ENCODE peak calls at places on chromosomes 6 and 20, in ten cellular contexts. One of them, this sample, is unnamed.

GRCh38 chr20:58843128-58843556 is 7.6 kb downstream of the GNAS-AS1 start:
- DNase-seq in Right ventricle myocardium superior: no peak
- DNase-seq in T-helper 2 cell: no peak
- DNase-seq in uterus: no peak
- DNase-seq in Jurkat, Clone E6-1: no peak
- DNase-seq in ELR: no peak
- DNase-seq in effector memory CD4-positive, alpha-beta T cell: no peak
- DNase-seq in GM19239: no peak
- DNase-seq in NCI-H524: no peak
- DNase-seq in GM10248: no peak
- DNase-seq in this sample: no peak

GRCh38 chr20:7432612-7433011 is 507.6 kb downstream of the HAO1 start:
- DNase-seq in ELR: no peak
- DNase-seq in GM19239: no peak
- DNase-seq in effector memory CD4-positive, alpha-beta T cell: no peak
- DNase-seq in NCI-H524: no peak
- DNase-seq in Right ventricle myocardium superior: peak; percentile 24
- DNase-seq in uterus: no peak
- DNase-seq in T-helper 2 cell: no peak
- DNase-seq in GM10248: no peak
- DNase-seq in Jurkat, Clone E6-1: no peak
- DNase-seq in this sample: no peak

GRCh38 chr6:28311139-28311823 is 24.7 kb downstream of the ZSCAN31 start:
- DNase-seq in Jurkat, Clone E6-1: peak; percentile 32
- DNase-seq in uterus: no peak
- DNase-seq in Right ventricle myocardium superior: no peak
- DNase-seq in T-helper 2 cell: no peak
- DNase-seq in GM10248: no peak
- DNase-seq in ELR: no peak
- DNase-seq in GM19239: no peak
- DNase-seq in effector memory CD4-positive, alpha-beta T cell: no peak
- DNase-seq in NCI-H524: peak; percentile 44
- DNase-seq in this sample: no peak

GRCh38 chr6:30814137-30815084 is 69.9 kb upstream of the DDR1 start:
- DNase-seq in NCI-H524: no peak
- DNase-seq in effector memory CD4-positive, alpha-beta T cell: peak; percentile 12
- DNase-seq in uterus: no peak
- DNase-seq in GM10248: no peak
- DNase-seq in ELR: peak; percentile 94
- DNase-seq in Jurkat, Clone E6-1: no peak
- DNase-seq in T-helper 2 cell: no peak
- DNase-seq in Right ventricle myocardium superior: no peak
- DNase-seq in GM19239: no peak
- DNase-seq in this sample: no peak

GRCh38 chr6:150981669-150982068 is 116.2 kb downstream of the MTHFD1L start:
- DNase-seq in effector memory CD4-positive, alpha-beta T cell: no peak
- DNase-seq in T-helper 2 cell: no peak
- DNase-seq in NCI-H524: no peak
- DNase-seq in uterus: no peak
- DNase-seq in Jurkat, Clone E6-1: no peak
- DNase-seq in ELR: no peak
- DNase-seq in GM19239: no peak
- DNase-seq in GM10248: no peak
- DNase-seq in Right ventricle myocardium superior: no peak
- DNase-seq in this sample: no peak

GRCh38 chr20:47764154-47764734 is 21.0 kb downstream of the SULF2 start:
- DNase-seq in ELR: no peak
- DNase-seq in Jurkat, Clone E6-1: peak; percentile 29
- DNase-seq in T-helper 2 cell: no peak
- DNase-seq in effector memory CD4-positive, alpha-beta T cell: no peak
- DNase-seq in uterus: no peak
- DNase-seq in GM19239: no peak
- DNase-seq in Right ventricle myocardium superior: no peak
- DNase-seq in NCI-H524: no peak
- DNase-seq in GM10248: no peak
- DNase-seq in this sample: no peak

GRCh38 chr20:19692685-19693119 is 65.4 kb upstream of the RIN2 start:
- DNase-seq in GM10248: peak; percentile 56
- DNase-seq in uterus: peak; percentile 57
- DNase-seq in NCI-H524: peak; percentile 59
- DNase-seq in effector memory CD4-positive, alpha-beta T cell: no peak
- DNase-seq in GM19239: peak; percentile 28
- DNase-seq in T-helper 2 cell: peak; percentile 30
- DNase-seq in ELR: peak; percentile 58
- DNase-seq in Jurkat, Clone E6-1: peak; percentile 9
- DNase-seq in Right ventricle myocardium superior: peak; percentile 74
- DNase-seq in this sample: peak; percentile 58

GRCh38 chr6:46719099-46719498 is 16.1 kb downstream of the PLA2G7 start:
- DNase-seq in NCI-H524: no peak
- DNase-seq in GM10248: no peak
- DNase-seq in Right ventricle myocardium superior: no peak
- DNase-seq in Jurkat, Clone E6-1: no peak
- DNase-seq in uterus: no peak
- DNase-seq in ELR: peak; percentile 95
- DNase-seq in GM19239: no peak
- DNase-seq in T-helper 2 cell: no peak
- DNase-seq in effector memory CD4-positive, alpha-beta T cell: no peak
- DNase-seq in this sample: no peak

GRCh38 chr6:157236040-157236725 is 87.1 kb downstream of the TMEM242 start:
- DNase-seq in Right ventricle myocardium superior: peak; percentile 49
- DNase-seq in effector memory CD4-positive, alpha-beta T cell: no peak
- DNase-seq in uterus: no peak
- DNase-seq in GM10248: no peak
- DNase-seq in GM19239: no peak
- DNase-seq in ELR: no peak
- DNase-seq in T-helper 2 cell: no peak
- DNase-seq in NCI-H524: no peak
- DNase-seq in Jurkat, Clone E6-1: no peak
- DNase-seq in this sample: no peak

GRCh38 chr6:117729613-117730012 is 54.3 kb downstream of the NUS1 start:
- DNase-seq in uterus: no peak
- DNase-seq in Right ventricle myocardium superior: no peak
- DNase-seq in Jurkat, Clone E6-1: no peak
- DNase-seq in ELR: no peak
- DNase-seq in T-helper 2 cell: no peak
- DNase-seq in effector memory CD4-positive, alpha-beta T cell: no peak
- DNase-seq in GM19239: no peak
- DNase-seq in GM10248: no peak
- DNase-seq in NCI-H524: no peak
- DNase-seq in this sample: no peak

GRCh38 chr6:158867381-158868121 is 48.4 kb upstream of the EZR start:
- DNase-seq in Right ventricle myocardium superior: no peak
- DNase-seq in GM10248: no peak
- DNase-seq in Jurkat, Clone E6-1: no peak
- DNase-seq in T-helper 2 cell: no peak
- DNase-seq in ELR: peak; percentile 19
- DNase-seq in GM19239: no peak
- DNase-seq in NCI-H524: no peak
- DNase-seq in uterus: no peak
- DNase-seq in effector memory CD4-positive, alpha-beta T cell: no peak
- DNase-seq in this sample: no peak

GRCh38 chr6:143970827-143971226 is 37.2 kb downstream of the PLAGL1 start:
- DNase-seq in ELR: no peak
- DNase-seq in GM10248: no peak
- DNase-seq in GM19239: no peak
- DNase-seq in uterus: no peak
- DNase-seq in T-helper 2 cell: no peak
- DNase-seq in effector memory CD4-positive, alpha-beta T cell: no peak
- DNase-seq in Right ventricle myocardium superior: no peak
- DNase-seq in NCI-H524: no peak
- DNase-seq in Jurkat, Clone E6-1: no peak
- DNase-seq in this sample: no peak

GRCh38 chr6:135789375-135789774 is 62.1 kb upstream of the PDE7B start:
- DNase-seq in uterus: no peak
- DNase-seq in Right ventricle myocardium superior: no peak
- DNase-seq in T-helper 2 cell: no peak
- DNase-seq in GM10248: no peak
- DNase-seq in ELR: no peak
- DNase-seq in GM19239: no peak
- DNase-seq in NCI-H524: no peak
- DNase-seq in Jurkat, Clone E6-1: no peak
- DNase-seq in effector memory CD4-positive, alpha-beta T cell: no peak
- DNase-seq in this sample: no peak

GRCh38 chr20:33790571-33790970 is 20.6 kb upstream of the CHMP4B start:
- DNase-seq in Jurkat, Clone E6-1: no peak
- DNase-seq in GM10248: no peak
- DNase-seq in Right ventricle myocardium superior: no peak
- DNase-seq in ELR: no peak
- DNase-seq in effector memory CD4-positive, alpha-beta T cell: no peak
- DNase-seq in T-helper 2 cell: no peak
- DNase-seq in NCI-H524: no peak
- DNase-seq in GM19239: no peak
- DNase-seq in uterus: no peak
- DNase-seq in this sample: no peak

GRCh38 chr6:46329568-46329967 is 158.8 kb upstream of the ENPP5 start:
- DNase-seq in uterus: no peak
- DNase-seq in GM10248: no peak
- DNase-seq in NCI-H524: no peak
- DNase-seq in Jurkat, Clone E6-1: no peak
- DNase-seq in T-helper 2 cell: no peak
- DNase-seq in GM19239: no peak
- DNase-seq in Right ventricle myocardium superior: no peak
- DNase-seq in effector memory CD4-positive, alpha-beta T cell: no peak
- DNase-seq in ELR: no peak
- DNase-seq in this sample: no peak

This sample was measured in ovary.